ENCODE peak calls at places on chromosome 21, in seven cellular contexts. One of them, this sample, is unnamed.

GRCh38 chr21:38888956-38889605 is 83.4 kb downstream of the ETS2 start:
- DNase-seq in trophoblast cell: no peak
- DNase-seq in hepatocyte: no peak
- DNase-seq in mammary epithelial cell: no peak
- DNase-seq in neuronal stem cell: no peak
- DNase-seq in OCI-LY7: no peak
- DNase-seq in Karpas-422: no peak
- DNase-seq in this sample: no peak

GRCh38 chr21:35664683-35665082 is 395.6 kb downstream of the SETD4 start:
- DNase-seq in trophoblast cell: no peak
- DNase-seq in hepatocyte: no peak
- DNase-seq in mammary epithelial cell: peak; percentile 97
- DNase-seq in neuronal stem cell: no peak
- DNase-seq in OCI-LY7: no peak
- DNase-seq in Karpas-422: no peak
- DNase-seq in this sample: no peak

GRCh38 chr21:27225142-27225541 is 258.3 kb upstream of the ADAMTS5 start:
- DNase-seq in trophoblast cell: no peak
- DNase-seq in hepatocyte: no peak
- DNase-seq in mammary epithelial cell: no peak
- DNase-seq in neuronal stem cell: no peak
- DNase-seq in OCI-LY7: no peak
- DNase-seq in Karpas-422: no peak
- DNase-seq in this sample: no peak

GRCh38 chr21:45373991-45374816 is 30.8 kb upstream of the COL18A1 start:
- DNase-seq in trophoblast cell: no peak
- DNase-seq in hepatocyte: no peak
- DNase-seq in mammary epithelial cell: no peak
- DNase-seq in neuronal stem cell: no peak
- DNase-seq in OCI-LY7: no peak
- DNase-seq in Karpas-422: no peak
- DNase-seq in this sample: no peak

GRCh38 chr21:45074818-45075605 is 632 bp downstream of the ADARB1 start:
- DNase-seq in trophoblast cell: no peak
- DNase-seq in hepatocyte: peak; percentile 37
- DNase-seq in mammary epithelial cell: peak; percentile 60
- DNase-seq in neuronal stem cell: peak; percentile 39
- DNase-seq in OCI-LY7: no peak
- DNase-seq in Karpas-422: no peak
- DNase-seq in this sample: peak; percentile 71

GRCh38 chr21:14740692-14741091 is 194.6 kb upstream of the SAMSN1 start:
- DNase-seq in trophoblast cell: no peak
- DNase-seq in hepatocyte: no peak
- DNase-seq in mammary epithelial cell: peak; percentile 31
- DNase-seq in neuronal stem cell: no peak
- DNase-seq in OCI-LY7: no peak
- DNase-seq in Karpas-422: no peak
- DNase-seq in this sample: no peak

GRCh38 chr21:17931080-17931479 is 111.9 kb upstream of the C21orf91 start:
- DNase-seq in trophoblast cell: no peak
- DNase-seq in hepatocyte: no peak
- DNase-seq in mammary epithelial cell: no peak
- DNase-seq in neuronal stem cell: no peak
- DNase-seq in OCI-LY7: peak; percentile 72
- DNase-seq in Karpas-422: peak; percentile 72
- DNase-seq in this sample: no peak

GRCh38 chr21:18959817-18960216 is 556.2 kb upstream of the TMPRSS15 start:
- DNase-seq in trophoblast cell: no peak
- DNase-seq in hepatocyte: no peak
- DNase-seq in mammary epithelial cell: no peak
- DNase-seq in neuronal stem cell: no peak
- DNase-seq in OCI-LY7: no peak
- DNase-seq in Karpas-422: no peak
- DNase-seq in this sample: no peak

GRCh38 chr21:35868005-35868868 is 192.1 kb downstream of the SETD4 start:
- DNase-seq in trophoblast cell: no peak
- DNase-seq in hepatocyte: no peak
- DNase-seq in mammary epithelial cell: no peak
- DNase-seq in neuronal stem cell: no peak
- DNase-seq in OCI-LY7: no peak
- DNase-seq in Karpas-422: no peak
- DNase-seq in this sample: no peak

GRCh38 chr21:40512590-40512989 is 334.4 kb downstream of the DSCAM start:
- DNase-seq in trophoblast cell: no peak
- DNase-seq in hepatocyte: no peak
- DNase-seq in mammary epithelial cell: no peak
- DNase-seq in neuronal stem cell: no peak
- DNase-seq in OCI-LY7: peak; percentile 17
- DNase-seq in Karpas-422: peak; percentile 47
- DNase-seq in this sample: peak; percentile 16

GRCh38 chr21:15837603-15838002 is 107.8 kb downstream of the USP25 start:
- DNase-seq in trophoblast cell: no peak
- DNase-seq in hepatocyte: peak; percentile 42
- DNase-seq in mammary epithelial cell: no peak
- DNase-seq in neuronal stem cell: no peak
- DNase-seq in OCI-LY7: no peak
- DNase-seq in Karpas-422: no peak
- DNase-seq in this sample: no peak

GRCh38 chr21:45021428-45022347 is 52.7 kb upstream of the ADARB1 start:
- DNase-seq in trophoblast cell: no peak
- DNase-seq in hepatocyte: no peak
- DNase-seq in mammary epithelial cell: no peak
- DNase-seq in neuronal stem cell: no peak
- DNase-seq in OCI-LY7: no peak
- DNase-seq in Karpas-422: no peak
- DNase-seq in this sample: no peak

GRCh38 chr21:39006653-39007417 is 176.4 kb downstream of the PSMG1 start:
- DNase-seq in trophoblast cell: no peak
- DNase-seq in hepatocyte: no peak
- DNase-seq in mammary epithelial cell: no peak
- DNase-seq in neuronal stem cell: no peak
- DNase-seq in OCI-LY7: peak; percentile 16
- DNase-seq in Karpas-422: no peak
- DNase-seq in this sample: no peak

GRCh38 chr21:44785620-44786344 is 15.8 kb downstream of the UBE2G2 start:
- DNase-seq in trophoblast cell: no peak
- DNase-seq in hepatocyte: no peak
- DNase-seq in mammary epithelial cell: no peak
- DNase-seq in neuronal stem cell: no peak
- DNase-seq in OCI-LY7: no peak
- DNase-seq in Karpas-422: no peak
- DNase-seq in this sample: no peak

GRCh38 chr21:31354604-31355443 is 10.8 kb upstream of the TIAM1 start:
- DNase-seq in trophoblast cell: peak; percentile 91
- DNase-seq in hepatocyte: no peak
- DNase-seq in mammary epithelial cell: peak; percentile 99
- DNase-seq in neuronal stem cell: no peak
- DNase-seq in OCI-LY7: no peak
- DNase-seq in Karpas-422: no peak
- DNase-seq in this sample: no peak

GRCh38 chr21:18759267-18759666 is 355.7 kb upstream of the TMPRSS15 start:
- DNase-seq in trophoblast cell: no peak
- DNase-seq in hepatocyte: no peak
- DNase-seq in mammary epithelial cell: no peak
- DNase-seq in neuronal stem cell: no peak
- DNase-seq in OCI-LY7: no peak
- DNase-seq in Karpas-422: no peak
- DNase-seq in this sample: no peak

GRCh38 chr21:35864039-35864438 is 196.3 kb downstream of the SETD4 start:
- DNase-seq in trophoblast cell: no peak
- DNase-seq in hepatocyte: no peak
- DNase-seq in mammary epithelial cell: no peak
- DNase-seq in neuronal stem cell: no peak
- DNase-seq in OCI-LY7: no peak
- DNase-seq in Karpas-422: no peak
- DNase-seq in this sample: no peak

GRCh38 chr21:14080764-14081096 is 130.0 kb downstream of the LIPI start:
- DNase-seq in trophoblast cell: no peak
- DNase-seq in hepatocyte: no peak
- DNase-seq in mammary epithelial cell: no peak
- DNase-seq in neuronal stem cell: peak; percentile 21
- DNase-seq in OCI-LY7: no peak
- DNase-seq in Karpas-422: no peak
- DNase-seq in this sample: no peak

GRCh38 chr21:17784604-17785402 is 34.4 kb downstream of the C21orf91 start:
- DNase-seq in trophoblast cell: no peak
- DNase-seq in hepatocyte: no peak
- DNase-seq in mammary epithelial cell: no peak
- DNase-seq in neuronal stem cell: no peak
- DNase-seq in OCI-LY7: peak; percentile 27
- DNase-seq in Karpas-422: peak; percentile 79
- DNase-seq in this sample: no peak

GRCh38 chr21:30326390-30326789 is 6.3 kb upstream of the KRTAP26-1 start:
- DNase-seq in trophoblast cell: no peak
- DNase-seq in hepatocyte: no peak
- DNase-seq in mammary epithelial cell: no peak
- DNase-seq in neuronal stem cell: no peak
- DNase-seq in OCI-LY7: no peak
- DNase-seq in Karpas-422: no peak
- DNase-seq in this sample: no peak

GRCh38 chr21:21028275-21028814 is 30.1 kb downstream of the NCAM2 start:
- DNase-seq in trophoblast cell: no peak
- DNase-seq in hepatocyte: no peak
- DNase-seq in mammary epithelial cell: no peak
- DNase-seq in neuronal stem cell: no peak
- DNase-seq in OCI-LY7: no peak
- DNase-seq in Karpas-422: no peak
- DNase-seq in this sample: no peak

GRCh38 chr21:26835714-26836265 is 9.4 kb downstream of the ADAMTS1 start:
- DNase-seq in trophoblast cell: no peak
- DNase-seq in hepatocyte: no peak
- DNase-seq in mammary epithelial cell: peak; percentile 25
- DNase-seq in neuronal stem cell: no peak
- DNase-seq in OCI-LY7: no peak
- DNase-seq in Karpas-422: no peak
- DNase-seq in this sample: no peak

GRCh38 chr21:38760017-38760761 is 45.5 kb upstream of the ETS2 start:
- DNase-seq in trophoblast cell: no peak
- DNase-seq in hepatocyte: no peak
- DNase-seq in mammary epithelial cell: no peak
- DNase-seq in neuronal stem cell: no peak
- DNase-seq in OCI-LY7: no peak
- DNase-seq in Karpas-422: no peak
- DNase-seq in this sample: peak; percentile 72

GRCh38 chr21:45347048-45347711 is 57.8 kb upstream of the COL18A1 start:
- DNase-seq in trophoblast cell: no peak
- DNase-seq in hepatocyte: no peak
- DNase-seq in mammary epithelial cell: no peak
- DNase-seq in neuronal stem cell: no peak
- DNase-seq in OCI-LY7: no peak
- DNase-seq in Karpas-422: no peak
- DNase-seq in this sample: no peak

GRCh38 chr21:35328856-35329455 is 279.9 kb upstream of the RUNX1 start:
- DNase-seq in trophoblast cell: no peak
- DNase-seq in hepatocyte: no peak
- DNase-seq in mammary epithelial cell: no peak
- DNase-seq in neuronal stem cell: no peak
- DNase-seq in OCI-LY7: no peak
- DNase-seq in Karpas-422: no peak
- DNase-seq in this sample: no peak

DNA sequence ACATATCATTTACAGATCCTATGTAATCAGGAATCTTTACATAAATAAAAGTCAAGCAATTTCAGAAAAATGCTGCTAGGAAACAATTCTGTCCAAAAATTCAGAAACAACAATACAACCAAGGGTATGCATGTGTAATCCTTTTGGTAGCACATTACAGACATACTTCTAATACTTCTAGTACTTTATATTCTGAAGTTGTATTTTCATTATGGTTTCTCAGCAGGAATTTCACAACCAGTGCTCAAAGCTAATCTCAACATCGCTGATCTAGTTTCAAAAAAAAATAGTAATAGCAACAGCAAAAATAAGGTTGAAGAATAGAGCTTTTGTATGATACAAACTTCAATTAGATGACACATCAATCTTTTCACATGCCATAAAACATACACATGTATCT is 545.2 kb downstream of the LTN1 start:
- DNase-seq in trophoblast cell: no peak
- DNase-seq in hepatocyte: no peak
- DNase-seq in mammary epithelial cell: peak; percentile 44
- DNase-seq in neuronal stem cell: no peak
- DNase-seq in OCI-LY7: no peak
- DNase-seq in Karpas-422: no peak
- DNase-seq in this sample: no peak
- H2AFZ ChIP-seq in trophoblast cell: no peak overlapping the region
- H2AFZ ChIP-seq in hepatocyte: no peak overlapping the region
- H2AFZ ChIP-seq in mammary epithelial cell: no peak overlapping the region
- H2AFZ ChIP-seq in neuronal stem cell: no peak overlapping the region
- H2AFZ ChIP-seq in OCI-LY7: no peak overlapping the region
- H2AFZ ChIP-seq in Karpas-422: no peak overlapping the region
- H2AFZ ChIP-seq in this sample: no peak overlapping the region

DNA sequence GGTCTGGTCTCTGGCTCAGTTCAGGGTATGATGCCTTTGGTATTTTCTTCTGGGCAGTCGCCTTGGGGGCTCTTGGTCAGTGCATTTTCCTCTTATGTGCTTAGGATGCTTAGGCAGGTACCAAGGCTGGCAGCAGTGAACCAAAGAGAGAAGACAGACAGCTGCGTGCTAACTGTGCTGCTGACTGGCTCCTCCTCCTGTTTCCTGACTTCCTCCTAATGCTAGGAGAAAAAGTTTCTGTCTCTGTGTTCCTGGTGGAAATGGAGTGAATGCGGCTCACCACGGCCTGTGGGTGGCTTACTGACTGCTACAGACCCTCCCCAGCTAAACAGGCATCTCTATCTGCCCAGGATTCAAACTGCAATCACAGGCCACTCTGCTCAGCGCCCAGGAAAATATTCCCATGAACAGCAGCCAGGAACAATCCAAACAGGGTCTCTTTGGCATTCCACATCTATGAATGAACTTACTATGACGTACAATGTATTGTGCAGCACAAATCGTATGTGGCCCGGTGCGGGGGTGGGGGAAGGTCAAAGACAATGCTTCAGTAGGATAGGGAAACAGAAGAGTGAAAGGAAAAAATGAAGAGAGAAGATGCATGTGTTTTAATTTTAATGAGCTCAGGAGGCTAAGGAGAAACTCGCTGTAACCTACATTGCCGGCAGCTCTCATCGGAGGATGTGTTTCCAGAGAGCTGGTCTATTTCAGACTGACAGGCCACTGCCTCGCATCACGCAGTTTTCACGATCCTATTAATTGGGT is 2.8 kb downstream of the ABCG1 start:
- DNase-seq in trophoblast cell: no peak
- DNase-seq in hepatocyte: no peak
- DNase-seq in mammary epithelial cell: peak; percentile 23
- DNase-seq in neuronal stem cell: no peak
- DNase-seq in OCI-LY7: no peak
- DNase-seq in Karpas-422: no peak
- DNase-seq in this sample: no peak
- H3K4me2 ChIP-seq in trophoblast cell: no peak overlapping the region
- H3K4me2 ChIP-seq in hepatocyte: peak overlapping the region; percentile 33
- H3K4me2 ChIP-seq in mammary epithelial cell: peak overlapping the region; percentile 31
- H3K4me2 ChIP-seq in neuronal stem cell: no peak overlapping the region
- H3K4me2 ChIP-seq in OCI-LY7: peak overlapping the region; percentile 86
- H3K4me2 ChIP-seq in Karpas-422: no peak overlapping the region
- H3K4me2 ChIP-seq in this sample: no peak overlapping the region

GRCh38 chr21:46542588-46543092 is 62.2 kb downstream of the S100B start:
- DNase-seq in trophoblast cell: no peak
- DNase-seq in hepatocyte: no peak
- DNase-seq in mammary epithelial cell: no peak
- DNase-seq in neuronal stem cell: no peak
- DNase-seq in OCI-LY7: no peak
- DNase-seq in Karpas-422: no peak
- DNase-seq in this sample: no peak
- H3K36me3 ChIP-seq in trophoblast cell: peaks cover 65% of the 10 kb centered on the region
- H3K36me3 ChIP-seq in hepatocyte: no peaks in the 10 kb centered on the region
- H3K36me3 ChIP-seq in mammary epithelial cell: peaks cover 19% of the 10 kb centered on the region
- H3K36me3 ChIP-seq in neuronal stem cell: peaks cover 98% of the 10 kb centered on the region
- H3K36me3 ChIP-seq in OCI-LY7: peaks cover 13% of the 10 kb centered on the region
- H3K36me3 ChIP-seq in Karpas-422: peaks cover 12% of the 10 kb centered on the region
- H3K36me3 ChIP-seq in this sample: no peaks in the 10 kb centered on the region

GRCh38 chr21:33939224-33939623 is 23.6 kb upstream of the ATP5PO start:
- DNase-seq in trophoblast cell: no peak
- DNase-seq in hepatocyte: no peak
- DNase-seq in mammary epithelial cell: no peak
- DNase-seq in neuronal stem cell: no peak
- DNase-seq in OCI-LY7: no peak
- DNase-seq in Karpas-422: no peak
- DNase-seq in this sample: no peak
- H2AFZ ChIP-seq in trophoblast cell: no peak overlapping the region
- H2AFZ ChIP-seq in hepatocyte: no peak overlapping the region
- H2AFZ ChIP-seq in mammary epithelial cell: no peak overlapping the region
- H2AFZ ChIP-seq in neuronal stem cell: no peak overlapping the region
- H2AFZ ChIP-seq in OCI-LY7: no peak overlapping the region
- H2AFZ ChIP-seq in Karpas-422: no peak overlapping the region
- H2AFZ ChIP-seq in this sample: no peak overlapping the region